ENCODE peak calls at places on chromosomes 3 and 15, in six cellular contexts. One of them, this sample, is unnamed.

GRCh38 chr15:65305776-65306175 is 1.3 kb downstream of the RNU5B-1 start:
- DNase-seq in astrocyte: no peak
- DNase-seq in breast epithelium: no peak
- DNase-seq in aorta: no peak
- DNase-seq in PC-3: no peak
- DNase-seq in PC-9: no peak
- DNase-seq in this sample: no peak

GRCh38 chr3:49930922-49931321 is 1.3 kb upstream of the MON1A start:
- DNase-seq in astrocyte: no peak
- DNase-seq in breast epithelium: no peak
- DNase-seq in aorta: peak
- DNase-seq in PC-3: peak
- DNase-seq in PC-9: peak
- DNase-seq in this sample: peak

GRCh38 chr15:60423540-60423939 is 25.8 kb upstream of the ANXA2 start:
- DNase-seq in astrocyte: peak
- DNase-seq in breast epithelium: no peak
- DNase-seq in aorta: no peak
- DNase-seq in PC-3: peak
- DNase-seq in PC-9: peak
- DNase-seq in this sample: no peak

GRCh38 chr15:61030451-61030850 is 198.7 kb downstream of the RORA start:
- DNase-seq in astrocyte: no peak
- DNase-seq in breast epithelium: no peak
- DNase-seq in aorta: no peak
- DNase-seq in PC-3: no peak
- DNase-seq in PC-9: no peak
- DNase-seq in this sample: no peak

GRCh38 chr15:52284164-52284563 is 11.4 kb downstream of the MYO5C start:
- DNase-seq in astrocyte: peak
- DNase-seq in breast epithelium: no peak
- DNase-seq in aorta: no peak
- DNase-seq in PC-3: peak
- DNase-seq in PC-9: peak
- DNase-seq in this sample: no peak

GRCh38 chr3:144244662-144245061 is 273.0 kb downstream of the DIPK2A start:
- DNase-seq in astrocyte: no peak
- DNase-seq in breast epithelium: no peak
- DNase-seq in aorta: no peak
- DNase-seq in PC-3: no peak
- DNase-seq in PC-9: no peak
- DNase-seq in this sample: peak

GRCh38 chr15:71291723-71292122 is 176.5 kb downstream of the THSD4 start:
- DNase-seq in astrocyte: no peak
- DNase-seq in breast epithelium: no peak
- DNase-seq in aorta: no peak
- DNase-seq in PC-3: no peak
- DNase-seq in PC-9: no peak
- DNase-seq in this sample: no peak

GRCh38 chr3:21795152-21795837 is 44.3 kb upstream of the ZNF385D start:
- DNase-seq in astrocyte: no peak
- DNase-seq in breast epithelium: no peak
- DNase-seq in aorta: peak
- DNase-seq in PC-3: no peak
- DNase-seq in PC-9: no peak
- DNase-seq in this sample: no peak

GRCh38 chr3:165390171-165390570 is 194.0 kb upstream of the SLITRK3 start:
- DNase-seq in astrocyte: no peak
- DNase-seq in breast epithelium: no peak
- DNase-seq in aorta: no peak
- DNase-seq in PC-3: no peak
- DNase-seq in PC-9: no peak
- DNase-seq in this sample: no peak

GRCh38 chr3:173911446-173911845 is 513.9 kb downstream of the NLGN1 start:
- DNase-seq in astrocyte: peak
- DNase-seq in breast epithelium: no peak
- DNase-seq in aorta: no peak
- DNase-seq in PC-3: no peak
- DNase-seq in PC-9: no peak
- DNase-seq in this sample: no peak

GRCh38 chr3:103085465-103085864 is 650.6 kb downstream of the ZPLD1 start:
- DNase-seq in astrocyte: peak
- DNase-seq in breast epithelium: no peak
- DNase-seq in aorta: no peak
- DNase-seq in PC-3: no peak
- DNase-seq in PC-9: no peak
- DNase-seq in this sample: no peak

GRCh38 chr15:36024066-36024465 is 478.1 kb upstream of the DPH6 start:
- DNase-seq in astrocyte: no peak
- DNase-seq in breast epithelium: no peak
- DNase-seq in aorta: no peak
- DNase-seq in PC-3: no peak
- DNase-seq in PC-9: no peak
- DNase-seq in this sample: no peak

GRCh38 chr3:194986208-194987043 is 284.5 kb downstream of the XXYLT1 start:
- DNase-seq in astrocyte: no peak
- DNase-seq in breast epithelium: no peak
- DNase-seq in aorta: no peak
- DNase-seq in PC-3: peak
- DNase-seq in PC-9: peak
- DNase-seq in this sample: no peak

GRCh38 chr3:27105904-27106303 is 263.3 kb downstream of the NEK10 start:
- DNase-seq in astrocyte: no peak
- DNase-seq in breast epithelium: no peak
- DNase-seq in aorta: no peak
- DNase-seq in PC-3: peak
- DNase-seq in PC-9: no peak
- DNase-seq in this sample: peak

GRCh38 chr15:59997070-59997701 is 6.9 kb upstream of the FOXB1 start:
- DNase-seq in astrocyte: no peak
- DNase-seq in breast epithelium: no peak
- DNase-seq in aorta: no peak
- DNase-seq in PC-3: peak
- DNase-seq in PC-9: no peak
- DNase-seq in this sample: no peak

GRCh38 chr15:84960391-84961113 is 21.1 kb upstream of the PDE8A start:
- DNase-seq in astrocyte: no peak
- DNase-seq in breast epithelium: no peak
- DNase-seq in aorta: no peak
- DNase-seq in PC-3: no peak
- DNase-seq in PC-9: no peak
- DNase-seq in this sample: no peak

GRCh38 chr3:52848617-52849016 is 13.8 kb upstream of the MUSTN1 start:
- DNase-seq in astrocyte: peak
- DNase-seq in breast epithelium: no peak
- DNase-seq in aorta: no peak
- DNase-seq in PC-3: peak
- DNase-seq in PC-9: no peak
- DNase-seq in this sample: no peak

GRCh38 chr15:60787737-60788513 is 309.0 kb upstream of the ICE2 start:
- DNase-seq in astrocyte: no peak
- DNase-seq in breast epithelium: no peak
- DNase-seq in aorta: no peak
- DNase-seq in PC-3: peak
- DNase-seq in PC-9: no peak
- DNase-seq in this sample: no peak

GRCh38 chr3:152331018-152331541 is 62.4 kb downstream of the MBNL1 start:
- DNase-seq in astrocyte: peak
- DNase-seq in breast epithelium: no peak
- DNase-seq in aorta: no peak
- DNase-seq in PC-3: peak
- DNase-seq in PC-9: peak
- DNase-seq in this sample: no peak

GRCh38 chr3:30199855-30200254 is 406.5 kb upstream of the TGFBR2 start:
- DNase-seq in astrocyte: peak
- DNase-seq in breast epithelium: no peak
- DNase-seq in aorta: no peak
- DNase-seq in PC-3: no peak
- DNase-seq in PC-9: no peak
- DNase-seq in this sample: no peak

GRCh38 chr15:87489902-87490301 is 766.6 kb downstream of the NTRK3 start:
- DNase-seq in astrocyte: no peak
- DNase-seq in breast epithelium: no peak
- DNase-seq in aorta: no peak
- DNase-seq in PC-3: no peak
- DNase-seq in PC-9: no peak
- DNase-seq in this sample: no peak

GRCh38 chr3:38823186-38823585 is 7.2 kb upstream of the SCN10A start:
- DNase-seq in astrocyte: no peak
- DNase-seq in breast epithelium: no peak
- DNase-seq in aorta: no peak
- DNase-seq in PC-3: no peak
- DNase-seq in PC-9: no peak
- DNase-seq in this sample: no peak

GRCh38 chr3:11274743-11275142 is 2.5 kb downstream of the ATG7 start:
- DNase-seq in astrocyte: no peak
- DNase-seq in breast epithelium: no peak
- DNase-seq in aorta: no peak
- DNase-seq in PC-3: no peak
- DNase-seq in PC-9: no peak
- DNase-seq in this sample: no peak

GRCh38 chr3:33717616-33717865 is 513 bp downstream of the CLASP2 start:
- DNase-seq in astrocyte: peak
- DNase-seq in breast epithelium: peak
- DNase-seq in aorta: peak
- DNase-seq in PC-3: no peak
- DNase-seq in PC-9: no peak
- DNase-seq in this sample: no peak

GRCh38 chr3:49399467-49399866 is 12.3 kb downstream of the RHOA start:
- DNase-seq in astrocyte: peak
- DNase-seq in breast epithelium: no peak
- DNase-seq in aorta: peak
- DNase-seq in PC-3: no peak
- DNase-seq in PC-9: no peak
- DNase-seq in this sample: no peak

GRCh38 chr15:45425135-45425534 is 46.8 kb upstream of the GATM start:
- DNase-seq in astrocyte: peak
- DNase-seq in breast epithelium: no peak
- DNase-seq in aorta: no peak
- DNase-seq in PC-3: peak
- DNase-seq in PC-9: peak
- DNase-seq in this sample: no peak

GRCh38 chr3:31452495-31453106 is 80.1 kb upstream of the STT3B start:
- DNase-seq in astrocyte: no peak
- DNase-seq in breast epithelium: no peak
- DNase-seq in aorta: no peak
- DNase-seq in PC-3: no peak
- DNase-seq in PC-9: no peak
- DNase-seq in this sample: no peak

GRCh38 chr3:141795719-141796435 is 32.7 kb downstream of the GRK7 start:
- DNase-seq in astrocyte: no peak
- DNase-seq in breast epithelium: no peak
- DNase-seq in aorta: peak
- DNase-seq in PC-3: no peak
- DNase-seq in PC-9: no peak
- DNase-seq in this sample: no peak

GRCh38 chr3:17151598-17152373 is 267.0 kb downstream of the PLCL2 start:
- DNase-seq in astrocyte: no peak
- DNase-seq in breast epithelium: no peak
- DNase-seq in aorta: no peak
- DNase-seq in PC-3: no peak
- DNase-seq in PC-9: no peak
- DNase-seq in this sample: no peak

DNA sequence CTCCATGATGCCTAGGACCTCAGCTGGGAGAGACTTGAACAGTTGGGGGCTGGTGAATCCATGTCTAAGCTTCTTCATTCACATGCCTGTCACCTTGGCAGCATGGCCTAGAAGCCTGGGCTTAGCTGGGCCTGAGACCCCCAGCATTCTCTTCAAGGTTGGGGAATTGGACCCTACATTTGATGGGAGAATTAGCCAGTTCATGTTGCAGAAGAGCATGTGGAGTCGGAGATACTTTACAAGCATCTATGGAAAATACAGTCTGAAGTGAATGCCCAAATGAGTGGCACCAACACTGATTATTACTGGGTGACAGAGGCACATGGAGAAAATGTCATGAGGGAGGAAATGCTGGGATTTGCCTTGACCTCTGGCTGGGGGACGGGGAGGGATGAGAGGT is 252.0 kb upstream of the CTDSPL start:
- DNase-seq in astrocyte: no peak
- DNase-seq in breast epithelium: no peak
- DNase-seq in aorta: no peak
- DNase-seq in PC-3: no peak
- DNase-seq in PC-9: no peak
- DNase-seq in this sample: no peak
- H3K27ac ChIP-seq in astrocyte: no peak
- H3K27ac ChIP-seq in breast epithelium: no peak
- H3K27ac ChIP-seq in aorta: no peak
- H3K27ac ChIP-seq in PC-3: no peak
- H3K27ac ChIP-seq in PC-9: no peak
- H3K27ac ChIP-seq in this sample: no peak

DNA sequence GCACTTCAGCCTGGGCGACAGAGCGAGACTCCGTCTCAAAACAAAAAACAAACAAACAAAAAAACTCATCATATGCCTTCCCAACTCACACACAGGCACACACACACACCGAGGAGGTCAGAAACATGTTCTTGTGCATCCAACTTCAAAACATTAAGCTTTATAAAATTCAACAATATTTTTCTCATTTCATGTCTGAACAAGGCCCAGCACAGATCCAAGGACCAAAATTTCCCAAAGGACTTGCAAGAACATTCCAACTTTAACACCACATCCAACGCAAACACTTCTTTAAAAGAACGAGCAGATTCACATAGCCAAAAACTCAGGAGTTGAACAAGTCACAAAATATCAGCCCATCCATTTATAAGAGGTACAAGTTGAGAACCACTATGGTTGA is 148.4 kb downstream of the MAGI1 start:
- DNase-seq in astrocyte: no peak
- DNase-seq in breast epithelium: no peak
- DNase-seq in aorta: no peak
- DNase-seq in PC-3: no peak
- DNase-seq in PC-9: no peak
- DNase-seq in this sample: no peak
- H3K27ac ChIP-seq in astrocyte: no peak
- H3K27ac ChIP-seq in breast epithelium: no peak
- H3K27ac ChIP-seq in aorta: no peak
- H3K27ac ChIP-seq in PC-3: no peak
- H3K27ac ChIP-seq in PC-9: no peak
- H3K27ac ChIP-seq in this sample: no peak

GRCh38 chr15:39198044-39198625 is 382.7 kb upstream of the THBS1 start:
- DNase-seq in astrocyte: no peak
- DNase-seq in breast epithelium: no peak
- DNase-seq in aorta: no peak
- DNase-seq in PC-3: peak
- DNase-seq in PC-9: peak
- DNase-seq in this sample: no peak
- H3K27ac ChIP-seq in astrocyte: no peak
- H3K27ac ChIP-seq in breast epithelium: no peak
- H3K27ac ChIP-seq in aorta: no peak
- H3K27ac ChIP-seq in PC-3: peak
- H3K27ac ChIP-seq in PC-9: no peak
- H3K27ac ChIP-seq in this sample: no peak

DNA sequence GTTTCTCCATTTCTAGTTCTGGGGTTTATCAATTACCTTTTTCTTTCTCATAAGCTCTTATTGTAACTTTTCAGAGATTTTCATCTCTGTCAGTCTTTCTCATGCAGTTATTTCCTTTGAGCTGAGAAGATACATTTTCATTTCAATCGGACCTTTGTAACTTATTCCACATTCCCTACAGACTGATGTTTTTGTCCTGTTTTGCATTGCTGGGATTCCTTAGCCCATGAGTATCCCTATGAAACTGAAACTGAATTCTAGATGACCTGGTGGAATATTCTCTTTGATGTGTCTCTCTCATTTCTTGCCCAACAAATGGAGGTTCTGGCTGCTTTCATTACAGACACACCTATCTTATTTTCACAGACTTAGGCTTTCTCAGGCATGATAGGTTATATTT is 10.5 kb upstream of the EPHA6 start:
- DNase-seq in astrocyte: no peak
- DNase-seq in breast epithelium: no peak
- DNase-seq in aorta: no peak
- DNase-seq in PC-3: no peak
- DNase-seq in PC-9: no peak
- DNase-seq in this sample: no peak
- H3K27ac ChIP-seq in astrocyte: no peak
- H3K27ac ChIP-seq in breast epithelium: no peak
- H3K27ac ChIP-seq in aorta: no peak
- H3K27ac ChIP-seq in PC-3: no peak
- H3K27ac ChIP-seq in PC-9: no peak
- H3K27ac ChIP-seq in this sample: no peak